ENCODE peak calls at places on chromosomes 1 and 21, in eight cellular contexts. W, A, Z, U, D, R, L and J are unnamed samples.
A peak's percentile ranks its signal among the peaks of the same experiment; 100 is the strongest.

GRCh38 chr1:223363057-223363855 is 720 bp downstream of the SUSD4 start:
- DNase-seq in W (peak; percentile 79), A (peak; percentile 20), Z (peak; percentile 17), U (no peak), D (peak; percentile 9), R (no peak), L (no peak), J (peak; percentile 16)

GRCh38 chr21:26732442-26733221 is 112.6 kb downstream of the ADAMTS1 start:
- DNase-seq in W (peak; percentile 50), A (peak; percentile 32), Z (peak; percentile 66), U (no peak), D (no peak), R (no peak), L (no peak), J (no peak)

GRCh38 chr1:117210831-117211261 is at the start of gene VTCN1:
- DNase-seq in W (peak; percentile 54), A (no peak), Z (no peak), U (no peak), D (no peak), R (no peak), L (no peak), J (no peak)

GRCh38 chr1:240295811-240296210 is 204.1 kb downstream of the FMN2 start:
- DNase-seq in W (no peak), A (no peak), Z (no peak), U (no peak), D (no peak), R (no peak), L (no peak), J (no peak)

GRCh38 chr21:16211339-16212303 is 481.8 kb downstream of the USP25 start:
- DNase-seq in W (no peak), A (no peak), Z (peak; percentile 30), U (no peak), D (no peak), R (no peak), L (no peak), J (no peak)

GRCh38 chr21:22993822-22994574 is 1995.8 kb downstream of the NCAM2 start:
- DNase-seq in W (no peak), A (no peak), Z (no peak), U (no peak), D (no peak), R (no peak), L (no peak), J (no peak)

GRCh38 chr1:161192476-161193465 is 6.1 kb downstream of the ADAMTS4 start:
- DNase-seq in W (no peak), A (peak; percentile 43), Z (peak; percentile 85), U (no peak), D (peak; percentile 60), R (peak; percentile 80), L (peak; percentile 86), J (peak; percentile 83)

GRCh38 chr1:14849038-14849437 is 250.6 kb downstream of the KAZN start:
- DNase-seq in W (no peak), A (no peak), Z (no peak), U (peak; percentile 67), D (no peak), R (no peak), L (no peak), J (no peak)

GRCh38 chr1:107950434-107950833 is 14.5 kb downstream of the VAV3 start:
- DNase-seq in W (no peak), A (no peak), Z (no peak), U (no peak), D (no peak), R (no peak), L (no peak), J (no peak)

GRCh38 chr1:36971832-36972231 is 62.5 kb downstream of the GRIK3 start:
- DNase-seq in W (no peak), A (no peak), Z (no peak), U (no peak), D (no peak), R (no peak), L (no peak), J (no peak)

GRCh38 chr1:157047064-157047410 is 1.5 kb upstream of the ARHGEF11 start:
- DNase-seq in W (no peak), A (no peak), Z (no peak), U (no peak), D (no peak), R (no peak), L (no peak), J (no peak)

GRCh38 chr1:70168283-70168682 is 37.1 kb downstream of the LRRC40 start:
- DNase-seq in W (no peak), A (no peak), Z (peak; percentile 3), U (no peak), D (no peak), R (no peak), L (no peak), J (no peak)

DNA sequence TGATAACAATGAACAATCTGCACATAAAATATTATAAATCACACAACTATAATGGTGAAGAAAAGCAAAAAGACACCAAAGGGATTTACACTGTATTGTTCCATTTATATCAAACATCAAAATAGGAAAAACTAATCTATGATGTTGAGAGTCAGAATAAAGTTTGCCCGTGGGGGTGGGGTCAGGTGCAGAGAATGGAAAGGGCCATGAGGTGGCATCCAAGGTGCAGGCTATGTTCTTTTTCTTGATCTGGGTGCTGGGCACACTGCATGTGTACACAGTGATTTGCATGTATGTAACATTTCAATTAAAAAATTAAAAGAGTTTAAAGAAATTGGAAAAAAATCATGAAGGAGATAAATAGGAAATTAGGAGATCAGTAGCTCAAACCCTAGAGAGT is 127.3 kb downstream of the DSCAM start:
- DNase-seq in W (no peak), A (no peak), Z (no peak), U (no peak), D (no peak), R (no peak), L (no peak), J (no peak)
- TF ChIP-seq CTCF in W (no peak), A (no peak), Z (no peak), U (no peak), D (no peak), R (no peak), L (no peak), J (no peak)

DNA sequence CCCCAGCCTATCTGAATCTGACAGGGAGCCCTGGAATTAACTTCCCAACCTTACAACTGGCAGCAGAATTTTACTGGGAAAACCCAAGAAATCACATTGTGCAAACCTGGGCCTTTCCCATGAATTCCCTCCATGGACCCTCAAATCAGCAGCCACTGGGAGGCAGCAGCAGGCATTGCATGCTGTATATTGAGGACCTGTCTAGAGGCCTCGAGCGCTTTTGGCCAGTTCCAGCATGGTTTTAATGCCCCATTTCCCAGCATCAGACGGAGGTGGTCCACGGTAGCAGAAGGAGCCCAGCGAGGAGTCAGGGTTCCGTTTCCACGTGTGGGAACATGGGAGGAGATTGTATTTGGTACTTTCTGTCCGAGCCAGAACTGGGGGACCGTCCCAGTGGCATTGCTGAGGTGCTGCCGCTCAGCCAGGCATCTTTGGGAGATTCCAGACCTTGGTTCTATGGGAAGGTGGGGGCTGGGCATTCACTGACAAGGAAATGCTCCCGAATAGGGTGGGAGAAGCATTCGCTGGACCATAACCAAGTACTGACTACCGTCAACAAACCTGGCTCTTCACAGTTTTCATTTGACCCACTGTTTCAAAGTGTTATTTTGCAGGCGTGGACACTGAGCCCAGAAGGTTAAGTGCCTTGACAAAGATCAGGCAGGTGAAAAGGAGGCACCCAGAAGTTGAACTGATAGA is 15.9 kb downstream of the BMP8A start:
- DNase-seq in W (no peak), A (no peak), Z (peak; percentile 36), U (no peak), D (no peak), R (no peak), L (peak; percentile 57), J (no peak)
- TF ChIP-seq CTCF in W (no peak), A (peak; percentile 67), Z (peak; percentile 25), U (peak; percentile 42), D (no peak), R (peak; percentile 12), L (no peak), J (peak; percentile 10)

GRCh38 chr1:100866041-100866900 is 28.4 kb downstream of the EXTL2 start:
- DNase-seq in W (no peak), A (peak; percentile 39), Z (peak; percentile 81), U (no peak), D (no peak), R (peak; percentile 24), L (no peak), J (peak; percentile 19)
- TF ChIP-seq CTCF in W (no peak), A (peak; percentile 27), Z (peak; percentile 49), U (peak; percentile 26), D (peak; percentile 50), R (peak; percentile 21), L (peak; percentile 61), J (peak; percentile 47)

DNA sequence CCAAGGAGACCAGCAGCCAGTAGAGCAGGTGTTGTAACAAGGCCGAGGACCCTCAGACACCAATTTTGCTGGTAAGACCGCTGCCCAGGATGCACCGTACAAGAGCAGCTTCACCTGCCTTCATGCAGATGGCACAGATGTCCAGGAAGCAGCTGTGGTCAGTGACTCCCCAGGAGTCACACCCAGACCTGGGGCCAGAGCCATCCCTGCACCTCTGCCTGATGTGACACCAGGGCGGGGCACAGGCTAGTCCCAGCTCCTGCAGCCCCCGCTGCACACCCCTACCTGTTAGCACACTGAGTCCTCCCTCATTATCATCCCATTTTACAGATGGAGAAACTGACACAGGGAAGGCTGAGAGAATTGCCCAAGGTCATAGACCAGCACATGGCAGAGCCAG is 16.3 kb upstream of the KCNAB2 start:
- DNase-seq in W (peak; percentile 32), A (no peak), Z (no peak), U (no peak), D (no peak), R (no peak), L (no peak), J (no peak)
- TF ChIP-seq CTCF in W (no peak), A (no peak), Z (no peak), U (no peak), D (no peak), R (no peak), L (no peak), J (no peak)

DNA sequence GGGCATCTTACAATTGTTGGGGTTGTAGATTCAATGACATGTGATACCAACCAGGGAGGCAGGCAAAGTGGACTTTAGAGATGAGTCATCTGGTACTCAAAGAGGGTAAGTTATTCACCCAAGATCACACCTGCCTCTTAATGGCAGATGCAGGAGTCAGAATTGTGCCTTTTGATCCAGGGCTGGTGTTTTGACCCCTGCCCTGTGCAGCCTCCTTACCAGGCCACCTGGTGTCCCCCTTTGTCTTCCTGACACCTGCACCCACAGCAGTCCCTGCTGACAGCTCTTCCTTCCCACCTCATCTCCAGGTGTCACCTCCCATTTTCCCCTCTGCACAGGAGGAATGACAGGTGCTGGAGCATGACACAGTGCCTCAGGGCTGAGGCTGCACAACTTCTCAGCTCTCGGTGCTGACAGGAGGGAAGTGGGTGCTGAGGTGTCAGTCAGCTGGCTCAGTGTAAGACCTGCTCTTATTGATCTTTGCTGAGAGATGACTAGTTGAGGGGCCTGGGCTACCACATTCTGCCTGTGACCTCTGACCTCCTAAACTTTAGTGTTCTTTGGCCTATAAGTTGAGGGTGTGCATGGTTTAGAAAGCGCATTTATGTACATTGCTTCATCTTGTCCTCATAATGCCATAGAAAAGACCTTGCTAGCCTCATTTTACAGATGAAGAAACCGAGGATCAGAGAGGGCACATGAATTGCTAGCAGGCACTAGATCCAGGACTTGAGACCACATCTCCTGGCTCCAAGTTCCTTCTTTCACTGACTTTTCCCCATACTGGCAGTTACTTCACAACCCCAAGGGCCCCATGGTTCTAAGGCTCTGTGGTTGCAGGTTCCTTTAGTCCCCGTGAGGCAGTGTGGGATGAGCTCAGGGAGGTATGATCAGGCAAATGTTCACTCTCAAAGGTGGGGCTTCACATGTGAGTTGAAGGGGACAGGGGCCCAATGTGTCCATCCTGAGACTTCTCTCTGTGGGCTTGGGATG is 31.3 kb downstream of the CACNA1E start:
- DNase-seq in W (no peak), A (no peak), Z (no peak), U (no peak), D (no peak), R (no peak), L (no peak), J (peak; percentile 26)
- TF ChIP-seq CTCF in W (no peak), A (no peak), Z (no peak), U (no peak), D (no peak), R (no peak), L (no peak), J (no peak)